ENCODE peak calls at places on chromosome 14, in four cellular contexts. E, Q, P and N are unnamed samples. For H3K27me3, the result is how much of the 10 kb centered on the place peaks cover.

GRCh38 chr14:100374891-100375272 is 51.7 kb downstream of the SLC25A47 start:
- DNase-seq in E (no peak), Q (no peak), P (no peak), N (no peak)

GRCh38 chr14:26867171-26867757 is 269.4 kb upstream of the NOVA1 start:
- DNase-seq in P (no peak), Q (no peak), E (no peak), N (no peak)

GRCh38 chr14:67622675-67623074 is 3.0 kb downstream of the ARG2 start:
- DNase-seq in Q (no peak), E (no peak), P (no peak), N (no peak)

GRCh38 chr14:77562681-77563080 is 53.8 kb downstream of the SPTLC2 start:
- DNase-seq in E (no peak), P (no peak), Q (no peak), N (no peak)

GRCh38 chr14:94180655-94181271 is 6.6 kb downstream of the PPP4R4 start:
- DNase-seq in Q (no peak), E (no peak), P (no peak), N (no peak)

GRCh38 chr14:81829447-81829846 is 295.8 kb upstream of the SEL1L start:
- DNase-seq in E (no peak), P (no peak), Q (peak), N (no peak)

GRCh38 chr14:74739293-74740030 is 23.7 kb upstream of the YLPM1 start:
- DNase-seq in Q (no peak), P (no peak), E (no peak), N (no peak)

GRCh38 chr14:105908481-105908911 is 382.1 kb downstream of the TMEM121 start:
- DNase-seq in E (no peak), P (no peak), Q (peak), N (no peak)

GRCh38 chr14:99316281-99317163 is 44.5 kb upstream of the BCL11B start:
- DNase-seq in P (no peak), E (no peak), Q (peak), N (no peak)

GRCh38 chr14:92568621-92569479 is 55.3 kb downstream of the RIN3 start:
- DNase-seq in Q (no peak), E (peak), P (no peak), N (no peak)

GRCh38 chr14:50055461-50056228 is 60.7 kb downstream of the VCPKMT start:
- DNase-seq in Q (no peak), E (no peak), P (no peak), N (no peak)

GRCh38 chr14:74462993-74463392 is 30.1 kb downstream of the NPC2 start:
- DNase-seq in Q (no peak), E (no peak), P (peak), N (no peak)

GRCh38 chr14:74921053-74921620 is 1.9 kb downstream of the RPS6KL1 start:
- DNase-seq in Q (peak), E (no peak), P (no peak), N (no peak)

GRCh38 chr14:100076630-100077029 is 11.4 kb downstream of the EVL start:
- DNase-seq in E (no peak), P (peak), Q (no peak), N (no peak)

GRCh38 chr14:41960316-41960715 is 353.6 kb downstream of the LRFN5 start:
- DNase-seq in Q (no peak), E (no peak), P (no peak), N (no peak)

GRCh38 chr14:54555651-54556050 is 11.3 kb upstream of the SAMD4A start:
- DNase-seq in P (no peak), E (no peak), Q (no peak), N (no peak)

GRCh38 chr14:89748004-89748403 is 206.5 kb downstream of the EFCAB11 start:
- DNase-seq in E (no peak), P (no peak), Q (no peak), N (no peak)

GRCh38 chr14:74669846-74670245 is 43.0 kb downstream of the AREL1 start:
- DNase-seq in P (no peak), Q (no peak), E (no peak), N (no peak)

GRCh38 chr14:72625689-72626088 is 268.2 kb downstream of the DPF3 start:
- DNase-seq in E (no peak), P (no peak), Q (no peak), N (no peak)

GRCh38 chr14:23639891-23640523 is 3.8 kb downstream of the DHRS2 start:
- DNase-seq in P (no peak), E (no peak), Q (no peak), N (no peak)

GRCh38 chr14:105257464-105257863 is 9.1 kb downstream of the BTBD6 start:
- DNase-seq in P (no peak), Q (peak), E (no peak), N (no peak)

GRCh38 chr14:68143341-68143807 is 323.8 kb downstream of the RAD51B start:
- DNase-seq in Q (peak), E (no peak), P (peak), N (no peak)

GRCh38 chr14:86357119-86357518 is 827.2 kb downstream of the FLRT2 start:
- DNase-seq in Q (no peak), P (no peak), E (no peak), N (no peak)

GRCh38 chr14:47270715-47271114 is 404.7 kb downstream of the MDGA2 start:
- DNase-seq in Q (no peak), E (no peak), P (no peak), N (no peak)

GRCh38 chr14:65169351-65169750 is 67.0 kb upstream of the MAX start:
- DNase-seq in E (no peak), P (no peak), Q (no peak), N (no peak)

GRCh38 chr14:67395876-67396189 is 16.1 kb downstream of the PLEK2 start:
- DNase-seq in E (no peak), Q (no peak), P (no peak), N (no peak)

DNA sequence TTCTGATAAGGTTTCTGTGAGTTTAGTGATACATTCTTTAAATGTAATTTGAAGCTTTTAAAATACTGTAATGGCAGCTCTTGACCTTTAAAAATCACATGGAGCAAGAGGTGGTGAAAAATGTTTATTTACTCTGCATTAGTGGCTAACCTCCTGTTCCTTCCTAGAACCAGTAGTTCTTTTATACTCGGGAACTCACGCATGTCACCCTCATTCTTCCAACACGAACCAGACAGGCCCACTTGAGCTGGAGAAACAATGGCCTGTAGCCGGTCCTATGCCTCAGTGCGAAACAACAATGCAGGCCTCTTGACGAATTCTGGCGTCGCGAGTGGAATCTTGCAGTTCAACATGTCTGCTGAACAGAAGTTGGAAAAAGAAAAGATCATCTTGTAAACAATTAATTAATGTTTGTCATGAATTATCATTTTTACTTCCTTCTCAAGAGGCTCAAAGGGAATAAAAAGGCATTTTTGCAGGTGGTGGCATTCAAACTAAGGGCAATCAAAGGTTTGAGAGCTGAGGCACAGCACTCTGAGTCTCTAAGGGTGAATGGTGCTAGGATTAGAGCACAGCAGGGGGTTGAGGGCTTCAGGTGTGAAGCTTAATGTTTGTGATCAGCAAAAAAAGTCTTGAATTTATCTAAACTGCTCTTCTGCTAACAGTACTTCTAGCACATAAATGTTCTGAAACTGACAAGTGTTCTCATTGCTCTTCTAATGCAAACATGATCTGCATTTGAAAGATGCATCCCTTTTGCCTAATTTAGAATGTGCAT is 51.3 kb downstream of the MBIP start:
- DNase-seq in Q (no peak), E (no peak), P (no peak), N (no peak)
- H3K27me3 ChIP-seq in Q (under half), E (under half), P (under half), N (under half)

GRCh38 chr14:103770902-103771301 is 55.3 kb downstream of the ZFYVE21 start:
- DNase-seq in E (no peak), Q (no peak), P (no peak), N (no peak)
- TF ChIP-seq CTCF in E (no peak), Q (no peak), P (no peak), N (no peak)

DNA sequence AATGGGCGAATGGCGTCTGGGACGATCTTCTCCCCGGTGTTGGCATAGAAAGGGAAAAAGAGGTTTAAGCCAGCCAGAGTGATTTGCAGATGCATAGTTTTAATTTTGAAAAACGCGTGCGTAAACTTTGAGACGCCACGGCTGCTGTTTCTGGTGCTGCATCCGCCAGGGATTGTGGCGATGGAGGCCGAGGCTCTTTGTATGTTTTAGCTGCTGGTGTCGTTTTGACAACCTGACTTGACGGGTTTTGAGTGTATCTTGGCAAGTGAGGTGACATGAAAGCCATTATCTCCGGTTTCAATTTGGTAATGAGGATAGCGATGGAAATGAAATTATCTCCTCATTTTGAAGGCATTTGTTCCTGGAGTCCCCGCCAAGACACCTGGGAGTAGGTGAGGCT is 1.6 kb downstream of the PTGDR start:
- DNase-seq in E (no peak), P (no peak), Q (no peak), N (no peak)
- H3K27me3 ChIP-seq in E (under half), P (under half), Q (under half), N (under half)

DNA sequence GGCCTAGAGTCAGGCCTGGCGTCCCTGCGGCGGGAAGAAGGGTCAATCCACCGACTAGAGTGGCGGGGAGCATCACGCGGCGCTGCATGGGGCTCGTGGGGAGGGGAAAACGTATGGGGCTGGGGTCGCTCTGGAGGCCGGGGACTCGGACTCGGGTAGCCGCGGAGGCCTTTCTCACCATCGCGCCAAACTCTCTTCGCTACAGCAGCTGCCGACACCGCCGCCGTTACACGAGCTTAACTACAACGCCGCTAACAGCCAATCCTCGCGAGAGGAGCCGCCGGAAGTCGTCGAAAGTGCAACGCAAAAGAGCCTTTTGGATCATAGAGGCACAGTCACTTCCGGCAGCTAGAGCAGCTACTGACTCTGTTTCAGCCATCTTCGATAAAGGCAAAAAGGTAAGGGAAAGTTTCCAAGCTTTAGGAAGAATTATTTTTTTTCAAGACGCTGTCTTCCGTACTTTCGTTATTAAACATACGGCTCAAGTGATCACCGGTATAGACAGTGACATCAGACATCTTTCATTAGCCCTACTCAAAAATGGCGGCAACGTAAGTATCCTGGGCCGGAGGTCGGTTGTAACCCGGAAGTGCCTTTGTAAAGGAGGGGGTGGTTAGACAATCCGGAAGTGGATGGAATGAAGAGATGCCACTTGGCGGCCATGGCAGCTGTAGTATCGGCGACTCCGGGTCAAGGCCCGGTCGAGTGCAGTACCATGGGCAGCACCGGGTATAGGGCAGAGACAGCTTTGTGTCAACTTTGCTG is at the start of the genes ERH and SLC39A9:
- DNase-seq in E (peak), Q (peak), P (peak), N (peak)
- TF ChIP-seq CTCF in E (no peak), Q (no peak), P (no peak), N (no peak)

GRCh38 chr14:38207342-38207741 is 362 bp upstream of the SSTR1 start:
- DNase-seq in E (no peak), P (no peak), Q (no peak), N (no peak)
- H3K27me3 ChIP-seq in E (under half), P (under half), Q (under half), N (under half)

DNA sequence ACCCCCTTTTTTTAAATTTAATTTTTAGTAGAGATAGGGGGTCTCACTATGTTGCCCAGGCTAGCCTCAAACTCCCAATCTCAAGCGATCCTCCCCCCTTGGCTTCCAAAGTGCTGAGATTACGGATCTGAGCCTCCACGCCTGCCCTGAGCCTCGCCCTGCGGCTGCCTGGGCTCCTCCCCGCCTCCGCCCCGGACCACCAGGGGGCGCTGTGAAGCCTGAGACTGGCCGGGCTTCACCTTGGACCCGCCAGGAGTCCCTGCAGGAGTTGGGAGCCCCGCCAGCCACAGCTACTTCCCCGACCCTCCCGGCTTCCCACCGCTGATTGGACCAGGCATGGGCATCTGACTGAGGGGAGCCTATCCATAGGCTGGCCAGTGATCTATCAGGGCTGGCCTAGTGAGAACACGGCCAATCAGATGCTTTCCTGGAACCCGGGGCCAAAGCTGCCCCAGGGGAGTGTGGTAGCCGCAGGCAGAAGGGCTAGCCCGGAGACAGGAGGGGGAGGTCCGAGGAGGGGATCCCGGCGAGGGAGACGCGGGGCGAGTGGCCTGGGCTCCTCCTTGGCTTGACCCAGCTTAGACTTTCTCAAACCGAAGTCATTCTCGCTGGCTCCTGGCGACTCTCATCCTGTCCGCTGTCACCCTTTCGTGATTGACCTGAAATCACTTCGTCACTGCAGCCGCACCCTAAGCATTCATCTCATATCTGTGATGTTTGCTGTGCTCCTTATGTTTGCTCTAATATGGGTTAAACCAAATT is 15.1 kb upstream of the ANKRD9 start:
- DNase-seq in Q (peak), E (peak), P (peak), N (peak)
- TF ChIP-seq CTCF in Q (peak), E (peak), P (peak), N (peak)